ENCODE peak calls at places on chromosome 15, in five cellular contexts. H is astrocyte of the cerebellum, M is SHP77, R is HuH-7, V is GM20000. G is an unnamed sample.

GRCh38 chr15:54101664-54102270 is 123.5 kb downstream of the UNC13C start:
- DNase-seq in M (no peak), V (no peak), H (no peak), R (no peak), G (no peak)

GRCh38 chr15:40936709-40937666 is 7.8 kb downstream of the DLL4 start:
- DNase-seq in V (no peak), M (no peak), R (no peak), H (no peak), G (no peak)

GRCh38 chr15:40252438-40253178 is 13.7 kb downstream of the PAK6 start:
- DNase-seq in H (no peak), M (no peak), V (peak; percentile 69), R (no peak), G (peak; percentile 69)

GRCh38 chr15:80580536-80581260 is 114.4 kb upstream of the ABHD17C start:
- DNase-seq in M (no peak), V (no peak), R (no peak), H (no peak), G (no peak)

GRCh38 chr15:74954515-74954914 is 2.1 kb downstream of the RPP25 start:
- DNase-seq in M (no peak), V (no peak), R (no peak), H (no peak), G (no peak)

GRCh38 chr15:37574985-37575384 is 359.5 kb upstream of the TMCO5A start:
- DNase-seq in V (no peak), H (no peak), M (no peak), R (no peak), G (no peak)

GRCh38 chr15:78873796-78874761 is 1.4 kb downstream of the MORF4L1 start:
- DNase-seq in H (no peak), R (no peak), V (no peak), M (no peak), G (no peak)

GRCh38 chr15:27241942-27242341 is 271.0 kb downstream of the GABRG3 start:
- DNase-seq in H (no peak), R (no peak), V (no peak), M (no peak), G (no peak)

GRCh38 chr15:77617507-77618285 is 15.0 kb downstream of the LINGO1 start:
- DNase-seq in M (no peak), V (peak; percentile 53), H (no peak), R (peak; percentile 97), G (no peak)